ENCODE peak calls at places on chromosomes 6 and 20, in nine cellular contexts. T, N, X, V, K, G, A, S and J are unnamed samples.

GRCh38 chr6:168834814-168835213 is 393.8 kb downstream of the SMOC2 start:
- DNase-seq in T (no peak), N (no peak), X (no peak), V (no peak), K (no peak), G (no peak), A (no peak), S (no peak), J (no peak)

GRCh38 chr6:143543435-143543834 is 31.9 kb upstream of the FUCA2 start:
- DNase-seq in T (peak), N (no peak), X (no peak), V (no peak), K (no peak), G (no peak), A (no peak), S (no peak), J (no peak)

GRCh38 chr20:36179170-36179945 is 24.8 kb downstream of the EPB41L1 start:
- DNase-seq in T (no peak), N (no peak), X (no peak), V (no peak), K (peak), G (no peak), A (no peak), S (no peak), J (no peak)

GRCh38 chr6:41536884-41537347 is 9.3 kb upstream of the FOXP4 start:
- DNase-seq in T (peak), N (no peak), X (no peak), V (peak), K (no peak), G (no peak), A (peak), S (no peak), J (peak)

GRCh38 chr6:72950114-72950860 is 275.0 kb downstream of the KHDC1L start:
- DNase-seq in T (no peak), N (peak), X (no peak), V (no peak), K (no peak), G (peak), A (no peak), S (no peak), J (no peak)

GRCh38 chr20:45873409-45874116 is 7.5 kb upstream of the ZSWIM1 start:
- DNase-seq in T (no peak), N (no peak), X (no peak), V (no peak), K (no peak), G (no peak), A (no peak), S (no peak), J (no peak)

GRCh38 chr20:64047046-64047389 is 2.4 kb downstream of the SOX18 start:
- DNase-seq in T (no peak), N (no peak), X (no peak), V (no peak), K (no peak), G (no peak), A (no peak), S (no peak), J (no peak)

GRCh38 chr6:168098431-168098861 is 19.4 kb upstream of the FRMD1 start:
- DNase-seq in T (no peak), N (no peak), X (no peak), V (no peak), K (no peak), G (no peak), A (no peak), S (no peak), J (no peak)

GRCh38 chr6:108260126-108260808 is 573 bp downstream of the SNX3 start:
- DNase-seq in T (peak), N (no peak), X (peak), V (peak), K (peak), G (peak), A (no peak), S (peak), J (no peak)

GRCh38 chr20:41116282-41116960 is 20.9 kb upstream of the PLCG1 start:
- DNase-seq in T (no peak), N (no peak), X (no peak), V (peak), K (no peak), G (no peak), A (no peak), S (no peak), J (no peak)

GRCh38 chr20:61487346-61488022 is 235.4 kb downstream of the CDH4 start:
- DNase-seq in T (no peak), N (no peak), X (no peak), V (no peak), K (no peak), G (no peak), A (no peak), S (no peak), J (peak)